ENCODE peak calls at places on chromosomes 2 and 18, in six cellular contexts. H, B, D, E, Y and I are unnamed samples.

GRCh38 chr18:10140928-10141327 is 227.1 kb downstream of the VAPA start:
- DNase-seq in E (no peak), B (no peak), Y (peak), H (peak), D (no peak), I (no peak)

GRCh38 chr18:79327199-79327545 is 68.6 kb upstream of the NFATC1 start:
- DNase-seq in H (no peak), B (no peak), E (no peak), D (no peak), Y (no peak), I (no peak)

GRCh38 chr2:25323612-25324189 is 18.0 kb downstream of the DNMT3A start:
- DNase-seq in H (no peak), D (no peak), E (no peak), Y (no peak), B (no peak), I (no peak)

GRCh38 chr18:28095631-28096030 is 81.3 kb downstream of the CDH2 start:
- DNase-seq in E (no peak), H (no peak), Y (no peak), D (no peak), B (no peak), I (no peak)

GRCh38 chr18:24398515-24398914 is 891 bp upstream of the OSBPL1A start:
- DNase-seq in E (no peak), B (peak), D (peak), H (no peak), Y (no peak), I (no peak)

GRCh38 chr18:7272268-7273049 is 41.6 kb downstream of the LRRC30 start:
- DNase-seq in D (peak), H (peak), B (no peak), E (peak), Y (peak), I (no peak)

GRCh38 chr2:39938035-39938835 is 159.2 kb upstream of the THUMPD2 start:
- DNase-seq in E (no peak), B (no peak), D (no peak), H (no peak), Y (no peak), I (no peak)

GRCh38 chr2:158781562-158781961 is 13.6 kb upstream of the DAPL1 start:
- DNase-seq in B (no peak), E (no peak), D (no peak), Y (peak), H (no peak), I (no peak)

GRCh38 chr2:38037325-38037724 is 38.6 kb downstream of the CYP1B1 start:
- DNase-seq in D (no peak), E (no peak), Y (no peak), B (no peak), H (no peak), I (no peak)
- H3K27ac ChIP-seq in D (no peak), E (no peak), Y (no peak), B (no peak), H (peak), I (no peak)

DNA sequence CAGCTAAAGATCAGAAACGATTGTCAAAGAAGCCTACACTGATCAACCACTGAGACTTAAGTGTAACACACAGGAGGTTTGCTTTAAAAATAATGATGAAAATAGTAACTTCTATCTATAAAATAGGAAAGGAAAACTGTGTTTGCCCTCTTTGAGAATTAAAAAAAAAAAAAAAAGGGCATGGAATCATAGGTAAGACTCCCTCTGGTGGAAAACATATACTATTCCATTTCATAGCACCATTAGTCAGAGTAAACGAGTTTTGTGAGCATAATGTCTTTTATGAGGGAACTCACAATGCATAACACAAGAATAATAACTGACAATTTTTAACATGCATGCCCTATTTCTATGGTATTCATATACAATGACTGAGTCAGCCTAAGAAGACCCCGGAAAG is 36.3 kb downstream of the SLC35F5 start:
- DNase-seq in D (no peak), Y (peak), H (no peak), E (no peak), B (no peak), I (no peak)
- TF ChIP-seq CTCF in D (peak), Y (peak), H (peak), E (no peak), B (peak), I (no peak)

GRCh38 chr2:223536546-223536945 is 65.6 kb downstream of the SCG2 start:
- DNase-seq in H (no peak), D (no peak), B (no peak), E (no peak), Y (no peak), I (no peak)

GRCh38 chr2:223537100-223537499 is 65.1 kb downstream of the SCG2 start:
- DNase-seq in H (no peak), B (no peak), D (no peak), Y (no peak), E (no peak), I (no peak)

GRCh38 chr2:223532712-223533111 is 69.4 kb downstream of the SCG2 start:
- DNase-seq in E (no peak), D (no peak), H (no peak), Y (no peak), B (no peak), I (no peak)

GRCh38 chr2:223538920-223539440 is 63.2 kb downstream of the SCG2 start:
- DNase-seq in H (no peak), E (no peak), Y (no peak), D (no peak), B (no peak), I (no peak)

GRCh38 chr2:223537669-223538601 is 64.2 kb downstream of the SCG2 start:
- DNase-seq in D (no peak), Y (peak), E (no peak), H (no peak), B (no peak), I (no peak)
- H3K27ac ChIP-seq in D (no peak), Y (peak), E (no peak), H (no peak), B (peak), I (no peak)

GRCh38 chr2:202104286-202104870 is 31.3 kb downstream of the KIAA2012 start:
- DNase-seq in B (peak), H (peak), Y (peak), D (peak), E (no peak), I (no peak)
- TF ChIP-seq CTCF in B (peak), H (no peak), Y (peak), D (peak), E (no peak), I (no peak)

GRCh38 chr2:48722391-48722790 is 33.1 kb downstream of the LHCGR start:
- DNase-seq in B (no peak), D (no peak), E (no peak), H (no peak), Y (no peak), I (no peak)
- H3K27ac ChIP-seq in B (no peak), D (no peak), E (no peak), H (no peak), Y (no peak), I (no peak)

GRCh38 chr18:31557446-31557845 is 34.2 kb upstream of the TTR start:
- DNase-seq in D (peak), H (no peak), B (no peak), E (no peak), Y (no peak), I (no peak)
- TF ChIP-seq CTCF in D (peak), H (no peak), B (no peak), E (no peak), Y (no peak), I (no peak)

GRCh38 chr18:68431922-68432198 is 283.0 kb downstream of the TMX3 start:
- DNase-seq in B (no peak), D (no peak), Y (no peak), H (no peak), E (no peak), I (no peak)
- H3K27ac ChIP-seq in B (no peak), D (no peak), Y (no peak), H (no peak), E (no peak), I (no peak)

GRCh38 chr2:84492571-84492970 is 23.7 kb upstream of the DNAH6 start:
- DNase-seq in H (no peak), B (no peak), E (no peak), D (no peak), Y (no peak), I (no peak)
- TF ChIP-seq CTCF in H (no peak), B (peak), E (no peak), D (peak), Y (peak), I (no peak)

GRCh38 chr2:126972272-126972626 is 73.6 kb downstream of the TEX51 start:
- DNase-seq in Y (no peak), E (no peak), H (no peak), B (no peak), D (no peak), I (no peak)
- H3K27ac ChIP-seq in Y (no peak), E (no peak), H (peak), B (no peak), D (no peak), I (no peak)

GRCh38 chr2:86393521-86394490 is 47.4 kb upstream of the KDM3A start:
- DNase-seq in H (peak), D (no peak), E (no peak), B (peak), Y (no peak), I (no peak)

GRCh38 chr2:86397989-86398388 is 43.2 kb upstream of the KDM3A start:
- DNase-seq in H (no peak), E (no peak), D (no peak), Y (no peak), B (no peak), I (no peak)

GRCh38 chr2:86398911-86399474 is 42.2 kb upstream of the KDM3A start:
- DNase-seq in D (no peak), H (no peak), E (no peak), B (no peak), Y (no peak), I (no peak)

GRCh38 chr2:86398500-86398899 is 42.7 kb upstream of the KDM3A start:
- DNase-seq in H (no peak), Y (no peak), B (no peak), D (no peak), E (no peak), I (no peak)

DNA sequence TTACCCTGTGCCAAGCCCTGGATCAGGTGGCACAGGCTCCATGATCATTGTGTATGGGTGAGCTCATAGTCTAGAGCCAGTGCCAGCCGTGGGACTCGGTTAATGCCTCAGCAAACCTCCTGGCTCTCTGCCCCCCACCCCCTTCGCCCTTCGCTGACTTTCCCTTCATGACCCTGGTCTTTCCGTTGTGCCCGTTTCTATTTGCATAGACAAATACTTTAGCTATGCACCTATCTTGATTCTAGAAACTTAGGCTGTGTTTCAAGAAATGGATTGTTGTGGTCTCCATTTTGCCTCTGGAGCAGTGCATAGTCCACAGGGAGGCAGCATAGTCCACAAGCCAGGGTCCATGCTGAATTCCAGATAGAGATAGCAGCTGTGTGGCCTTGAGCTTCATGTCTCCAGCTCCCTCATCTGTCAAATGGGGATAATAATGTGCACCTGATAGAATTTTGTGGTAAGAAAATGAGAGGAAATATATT is 44.8 kb upstream of the KDM3A start:
- DNase-seq in Y (peak), H (peak), B (peak), E (no peak), D (no peak), I (no peak)
- TF ChIP-seq CTCF in Y (peak), H (peak), B (peak), E (no peak), D (peak), I (no peak)